ENCODE peak calls at places on chromosome 18, in six cellular contexts. B, T, G, P, I and L are unnamed samples. For H3K27me3 and H3K9me3, the result is how much of the 10 kb centered on the place peaks cover.

GRCh38 chr18:48913201-48913600 is 37.6 kb downstream of the SMAD7 start:
- DNase-seq in P (no peak), T (peak), G (no peak), B (no peak), I (no peak), L (peak)

GRCh38 chr18:29226201-29226600 is 1049.3 kb upstream of the CDH2 start:
- DNase-seq in P (no peak), T (no peak), I (no peak), B (no peak), G (no peak), L (no peak)

GRCh38 chr18:7830468-7830867 is 263.4 kb downstream of the PTPRM start:
- DNase-seq in G (no peak), P (no peak), T (no peak), I (peak), B (peak), L (no peak)

GRCh38 chr18:22559414-22560282 is 141.9 kb upstream of the CTAGE1 start:
- DNase-seq in T (peak), G (peak), P (peak), I (peak), B (no peak), L (peak)

GRCh38 chr18:78542204-78542603 is 437.4 kb upstream of the SALL3 start:
- DNase-seq in T (peak), G (no peak), I (no peak), P (peak), B (no peak), L (no peak)

GRCh38 chr18:415627-416612 is 84.6 kb downstream of the COLEC12 start:
- DNase-seq in I (no peak), G (no peak), B (no peak), T (no peak), P (no peak), L (no peak)

GRCh38 chr18:57776354-57776753 is 26.8 kb downstream of the ATP8B1 start:
- DNase-seq in T (no peak), I (no peak), B (no peak), G (no peak), P (no peak), L (no peak)

GRCh38 chr18:41162781-41163180 is 792.3 kb upstream of the PIK3C3 start:
- DNase-seq in I (no peak), T (no peak), P (no peak), G (no peak), B (no peak), L (no peak)

GRCh38 chr18:42893991-42894390 is 221.5 kb downstream of the RIT2 start:
- DNase-seq in T (no peak), I (no peak), B (no peak), G (no peak), P (no peak), L (no peak)

GRCh38 chr18:53380063-53380639 is 844.3 kb downstream of the MBD2 start:
- DNase-seq in T (no peak), I (peak), G (no peak), B (peak), P (no peak), L (peak)

GRCh38 chr18:39480494-39481245 is 1915.1 kb upstream of the CELF4 start:
- DNase-seq in I (no peak), B (no peak), G (peak), T (no peak), P (no peak), L (no peak)

GRCh38 chr18:63158676-63159291 is 160.8 kb downstream of the BCL2 start:
- DNase-seq in B (no peak), I (no peak), G (no peak), T (no peak), P (no peak), L (no peak)

GRCh38 chr18:10247402-10248117 is 206.9 kb upstream of the APCDD1 start:
- DNase-seq in P (no peak), T (no peak), B (no peak), G (no peak), I (peak), L (no peak)

GRCh38 chr18:11947214-11948119 is 33.8 kb upstream of the IMPA2 start:
- DNase-seq in G (peak), P (peak), T (peak), B (peak), I (peak), L (peak)

GRCh38 chr18:32437080-32437834 is 33.4 kb downstream of the GAREM1 start:
- DNase-seq in P (no peak), G (no peak), B (no peak), T (no peak), I (no peak), L (no peak)

GRCh38 chr18:11669271-11669947 is 19.7 kb upstream of the GNAL start:
- DNase-seq in T (no peak), P (no peak), G (no peak), I (no peak), B (no peak), L (peak)

GRCh38 chr18:38940863-38941531 is 1375.4 kb upstream of the CELF4 start:
- DNase-seq in I (no peak), B (peak), T (no peak), P (no peak), G (peak), L (no peak)

GRCh38 chr18:23384778-23385736 is 68.0 kb upstream of the RIOK3 start:
- DNase-seq in B (no peak), T (no peak), I (no peak), P (no peak), G (no peak), L (no peak)

GRCh38 chr18:55250729-55251128 is 291.5 kb upstream of the CCDC68 start:
- DNase-seq in B (no peak), I (no peak), G (no peak), T (no peak), P (no peak), L (no peak)

GRCh38 chr18:28342231-28342630 is 165.3 kb upstream of the CDH2 start:
- DNase-seq in T (no peak), I (no peak), B (no peak), G (no peak), P (no peak), L (no peak)

GRCh38 chr18:11658019-11658418 is 31.0 kb upstream of the GNAL start:
- DNase-seq in B (no peak), T (no peak), P (no peak), I (no peak), G (no peak), L (peak)

GRCh38 chr18:75071866-75072671 is 136.9 kb downstream of the PTGR3 start:
- DNase-seq in B (no peak), G (no peak), I (no peak), T (peak), P (no peak), L (no peak)

GRCh38 chr18:24413148-24413547 is 13.3 kb upstream of the IMPACT start:
- DNase-seq in I (no peak), B (no peak), G (no peak), P (no peak), T (no peak), L (peak)

GRCh38 chr18:35861367-35862114 is 110.9 kb upstream of the RMP24 start:
- DNase-seq in T (no peak), B (no peak), P (no peak), I (peak), G (no peak), L (peak)

GRCh38 chr18:36155960-36156757 is 26.5 kb downstream of the ELP2 start:
- DNase-seq in G (no peak), T (no peak), B (no peak), I (no peak), P (no peak), L (no peak)

GRCh38 chr18:5178519-5178918 is 18.5 kb downstream of the AKAIN1 start:
- DNase-seq in I (no peak), B (no peak), P (no peak), T (no peak), G (no peak), L (no peak)

GRCh38 chr18:79809482-79810192 is 11.9 kb downstream of the KCNG2 start:
- DNase-seq in I (no peak), P (no peak), B (no peak), T (peak), G (no peak), L (no peak)

GRCh38 chr18:57230861-57231260 is 84.0 kb downstream of the BOD1L2 start:
- DNase-seq in P (no peak), G (no peak), I (no peak), B (no peak), T (no peak), L (no peak)

GRCh38 chr18:70148539-70148938 is 56.9 kb downstream of the RTTN start:
- DNase-seq in G (no peak), T (no peak), P (no peak), B (no peak), I (no peak), L (no peak)

GRCh38 chr18:38481576-38481975 is 916.0 kb upstream of the CELF4 start:
- DNase-seq in G (peak), B (no peak), I (no peak), T (no peak), P (no peak), L (no peak)

GRCh38 chr18:30175621-30176225 is 866.8 kb downstream of the DSC3 start:
- DNase-seq in I (no peak), G (no peak), T (no peak), P (no peak), B (no peak), L (no peak)

GRCh38 chr18:68991281-68991680 is 193.4 kb downstream of the CCDC102B start:
- DNase-seq in P (no peak), G (no peak), I (no peak), B (no peak), T (no peak), L (no peak)

GRCh38 chr18:52160652-52161051 is 179.3 kb upstream of the DCC start:
- DNase-seq in I (peak), G (no peak), P (no peak), B (no peak), T (no peak), L (peak)

GRCh38 chr18:46542545-46542944 is 114.5 kb downstream of the LOXHD1 start:
- DNase-seq in T (no peak), P (no peak), G (peak), I (peak), B (no peak), L (peak)

GRCh38 chr18:35026407-35027061 is 14.7 kb upstream of the MAPRE2 start:
- DNase-seq in I (no peak), B (no peak), G (no peak), T (no peak), P (no peak), L (peak)

GRCh38 chr18:58010265-58010664 is 33.8 kb upstream of the NEDD4L start:
- DNase-seq in T (no peak), B (no peak), I (no peak), G (no peak), P (no peak), L (no peak)

GRCh38 chr18:46575851-46576250 is 81.2 kb downstream of the LOXHD1 start:
- DNase-seq in I (no peak), B (no peak), G (no peak), P (no peak), T (no peak), L (peak)

GRCh38 chr18:58314284-58314683 is 270.3 kb downstream of the NEDD4L start:
- DNase-seq in I (no peak), P (peak), G (no peak), B (peak), T (no peak), L (no peak)

GRCh38 chr18:59699061-59699460 is 1.8 kb upstream of the CCBE1 start:
- DNase-seq in P (no peak), I (no peak), B (no peak), G (no peak), T (no peak), L (no peak)
- H3K27me3 ChIP-seq in P (under half), I (half or more), B (under half), G (under half), T (under half), L (under half)

GRCh38 chr18:71252351-71252862 is 963.6 kb downstream of the SOCS6 start:
- DNase-seq in I (no peak), B (no peak), T (no peak), G (no peak), P (no peak), L (no peak)
- H3K9me3 ChIP-seq in I (under half), B (under half), T (under half), G (under half), P (under half), L (under half)

GRCh38 chr18:13289501-13290205 is 71.1 kb downstream of the LDLRAD4 start:
- DNase-seq in B (no peak), P (no peak), I (no peak), T (peak), G (no peak), L (no peak)
- H3K27ac ChIP-seq in B (no peak), P (no peak), I (no peak), T (no peak), G (no peak), L (no peak)

GRCh38 chr18:47729356-47729755 is 201.1 kb downstream of the SMAD2 start:
- DNase-seq in B (no peak), T (no peak), I (no peak), P (no peak), G (no peak), L (no peak)
- H3K27me3 ChIP-seq in B (half or more), T (under half), I (under half), P (under half), G (under half), L (under half)

GRCh38 chr18:6336239-6336638 is 78.5 kb downstream of the L3MBTL4 start:
- DNase-seq in G (no peak), I (no peak), T (no peak), P (no peak), B (no peak), L (no peak)

GRCh38 chr18:6342990-6343389 is 71.7 kb downstream of the L3MBTL4 start:
- DNase-seq in P (no peak), G (no peak), I (no peak), T (no peak), B (no peak), L (no peak)

GRCh38 chr18:6341303-6341702 is 73.4 kb downstream of the L3MBTL4 start:
- DNase-seq in T (no peak), B (no peak), G (no peak), I (no peak), P (no peak), L (no peak)

GRCh38 chr18:6341709-6342108 is 73.0 kb downstream of the L3MBTL4 start:
- DNase-seq in T (no peak), B (no peak), P (no peak), I (no peak), G (no peak), L (no peak)
- H3K9me3 ChIP-seq in T (under half), B (under half), P (under half), I (under half), G (under half), L (half or more)